ENCODE peak calls at places on chromosomes 4 and X, in six cellular contexts. F is PC-9, P is psoas muscle, U is cardiac muscle cell, I is H9, V is heart left ventricle. E is an unnamed sample. For H3K4me1, the result is how much of the 10 kb centered on the place peaks cover.

GRCh38 chr4:76781698-76782595 is 116.0 kb downstream of the SOWAHB start:
- DNase-seq in F (no peak), P (no peak), U (no peak), I (peak), V (no peak), E (peak)

GRCh38 chr4:95044204-95044848 is 286.6 kb downstream of the BMPR1B start:
- DNase-seq in F (no peak), P (no peak), U (no peak), I (no peak), V (no peak), E (no peak)

GRCh38 chrX:103155201-103155600 is 59.7 kb upstream of the BEX4 start:
- DNase-seq in F (no peak), P (no peak), U (no peak), I (no peak), V (no peak), E (no peak)

GRCh38 chr4:118224239-118224829 is 128.5 kb downstream of the PRSS12 start:
- DNase-seq in F (no peak), P (no peak), U (peak), I (no peak), V (no peak), E (peak)

GRCh38 chr4:122612540-122612939 is 8.3 kb downstream of the IL21 start:
- DNase-seq in F (peak), P (no peak), U (no peak), I (no peak), V (no peak), E (peak)

GRCh38 chr4:90187148-90187884 is 60.1 kb downstream of the CCSER1 start:
- DNase-seq in F (no peak), P (no peak), U (no peak), I (no peak), V (no peak), E (no peak)

GRCh38 chrX:16559206-16559619 is 90.7 kb upstream of the S100G start:
- DNase-seq in F (no peak), P (no peak), U (no peak), I (no peak), V (no peak), E (no peak)

GRCh38 chrX:16474511-16474910 is 175.4 kb upstream of the S100G start:
- DNase-seq in F (no peak), P (no peak), U (no peak), I (no peak), V (no peak), E (no peak)

GRCh38 chr4:15652191-15652590 is 3.0 kb downstream of the FBXL5 start:
- DNase-seq in F (no peak), P (no peak), U (no peak), I (no peak), V (no peak), E (no peak)

GRCh38 chr4:65670331-65671031 is at the start of gene EPHA5:
- DNase-seq in F (no peak), P (peak), U (peak), I (peak), V (peak), E (peak)

GRCh38 chrX:133389975-133390374 is 25.3 kb downstream of the GPC4 start:
- DNase-seq in F (no peak), P (no peak), U (no peak), I (no peak), V (no peak), E (no peak)

GRCh38 chr4:79723507-79723906 is 315.5 kb upstream of the GK2 start:
- DNase-seq in F (no peak), P (peak), U (no peak), I (peak), V (no peak), E (no peak)

GRCh38 chrX:109382332-109382731 is 99.6 kb downstream of the GUCY2F start:
- DNase-seq in F (no peak), P (no peak), U (no peak), I (no peak), V (no peak), E (no peak)

GRCh38 chr4:23035521-23036056 is 342.9 kb downstream of the GBA3 start:
- DNase-seq in F (no peak), P (no peak), U (no peak), I (no peak), V (no peak), E (no peak)

GRCh38 chr4:151226004-151226932 is 50.7 kb upstream of the PRSS48 start:
- DNase-seq in F (no peak), P (no peak), U (no peak), I (no peak), V (no peak), E (peak)

GRCh38 chrX:79288723-79289122 is 78.4 kb downstream of the ITM2A start:
- DNase-seq in F (no peak), P (no peak), U (no peak), I (no peak), V (no peak), E (no peak)

GRCh38 chrX:44400588-44400987 is 57.1 kb upstream of the EFHC2 start:
- DNase-seq in F (peak), P (no peak), U (no peak), I (no peak), V (no peak), E (peak)

GRCh38 chr4:7928711-7929505 is 10.8 kb downstream of the AFAP1 start:
- DNase-seq in F (no peak), P (no peak), U (no peak), I (no peak), V (no peak), E (no peak)

GRCh38 chrX:124555036-124555595 is 208.8 kb downstream of the SH2D1A start:
- DNase-seq in F (peak), P (no peak), U (no peak), I (no peak), V (no peak), E (peak)

GRCh38 chrX:15334561-15334960 is 762 bp downstream of the PIGA start:
- DNase-seq in F (peak), P (no peak), U (no peak), I (no peak), V (no peak), E (peak)

GRCh38 chr4:72701987-72702819 is 133.2 kb upstream of the ADAMTS3 start:
- DNase-seq in F (no peak), P (no peak), U (peak), I (no peak), V (no peak), E (peak)

GRCh38 chr4:182847543-182847942 is 69.6 kb downstream of the DCTD start:
- DNase-seq in F (no peak), P (no peak), U (peak), I (no peak), V (no peak), E (peak)

GRCh38 chr4:38782452-38783108 is at the start of gene TLR10:
- DNase-seq in F (no peak), P (no peak), U (peak), I (peak), V (no peak), E (no peak)

GRCh38 chrX:18422886-18423285 is 2.5 kb upstream of the CDKL5 start:
- DNase-seq in F (no peak), P (no peak), U (no peak), I (no peak), V (no peak), E (no peak)

GRCh38 chr4:163492951-163493504 is 1.5 kb upstream of the TMA16 start:
- DNase-seq in F (no peak), P (no peak), U (no peak), I (no peak), V (no peak), E (no peak)

GRCh38 chr4:26081795-26082498 is 167.9 kb downstream of the SMIM20 start:
- DNase-seq in F (no peak), P (no peak), U (peak), I (no peak), V (no peak), E (peak)

GRCh38 chr4:55407119-55407518 is 11.4 kb downstream of the TMEM165 start:
- DNase-seq in F (no peak), P (no peak), U (no peak), I (no peak), V (no peak), E (no peak)

GRCh38 chrX:103927030-103927429 is 35.4 kb upstream of the TMSB15B start:
- DNase-seq in F (no peak), P (no peak), U (no peak), I (no peak), V (no peak), E (no peak)

GRCh38 chr4:38625508-38625907 is 38.5 kb upstream of the KLF3 start:
- DNase-seq in F (no peak), P (no peak), U (no peak), I (no peak), V (no peak), E (no peak)

GRCh38 chr4:111228874-111229273 is 606.0 kb upstream of the PITX2 start:
- DNase-seq in F (no peak), P (no peak), U (no peak), I (no peak), V (no peak), E (peak)

GRCh38 chr4:19883841-19884240 is 367.9 kb upstream of the SLIT2 start:
- DNase-seq in F (no peak), P (no peak), U (no peak), I (no peak), V (no peak), E (peak)

GRCh38 chr4:140726776-140727500 is 29.2 kb downstream of the TBC1D9 start:
- DNase-seq in F (peak), P (no peak), U (no peak), I (no peak), V (no peak), E (no peak)

GRCh38 chr4:30757357-30757756 is 37.2 kb downstream of the PCDH7 start:
- DNase-seq in F (peak), P (no peak), U (no peak), I (no peak), V (no peak), E (peak)

GRCh38 chrX:12210196-12210815 is 72.0 kb downstream of the FRMPD4 start:
- DNase-seq in F (no peak), P (peak), U (no peak), I (no peak), V (peak), E (peak)

GRCh38 chrX:118455013-118455412 is 40.6 kb upstream of the DOCK11 start:
- DNase-seq in F (no peak), P (no peak), U (no peak), I (no peak), V (no peak), E (no peak)

GRCh38 chrX:101136235-101136634 is 38.2 kb downstream of the CENPI start:
- DNase-seq in F (no peak), P (no peak), U (no peak), I (no peak), V (no peak), E (peak)

GRCh38 chr4:175509320-175509719 is 302.7 kb downstream of the GPM6A start:
- DNase-seq in F (no peak), P (no peak), U (peak), I (peak), V (no peak), E (no peak)
- TF ChIP-seq CTCF in F (no peak), P (no peak), U (no peak), I (peak), V (no peak), E (no peak)

GRCh38 chr4:2395038-2395437 is 23.4 kb downstream of the ZFYVE28 start:
- DNase-seq in F (no peak), P (no peak), U (no peak), I (no peak), V (no peak), E (no peak)
- H3K4me1 ChIP-seq in F (under half), P (under half), U (under half), I (under half), V (under half), E (under half)

DNA sequence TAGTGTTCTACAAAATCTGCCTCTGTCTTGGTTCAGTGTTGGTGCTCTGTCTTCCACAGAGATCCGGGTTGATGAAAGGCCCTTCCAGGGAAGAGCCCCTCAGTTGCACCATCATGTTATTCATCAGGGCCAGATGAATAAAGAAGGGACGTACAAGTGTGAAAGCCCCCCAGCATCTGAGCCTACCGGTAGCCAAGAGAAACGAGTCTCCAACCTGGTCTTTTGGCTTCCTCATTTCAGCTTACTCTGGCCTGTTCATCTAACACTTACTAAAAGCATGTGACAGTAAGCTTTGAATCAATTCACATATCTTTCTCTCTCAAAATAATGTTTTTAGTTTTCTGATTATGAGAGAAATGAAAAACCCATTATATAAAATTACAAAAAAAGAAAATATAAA is 19.2 kb downstream of the MEPE start:
- DNase-seq in F (no peak), P (no peak), U (no peak), I (no peak), V (no peak), E (no peak)
- H3K27ac ChIP-seq in F (no peak), P (no peak), U (no peak), I (no peak), V (no peak), E (no peak)

GRCh38 chrX:65750674-65751469 is 83.4 kb downstream of the MSN start:
- DNase-seq in F (no peak), P (no peak), U (no peak), I (no peak), V (no peak), E (no peak)

GRCh38 chrX:65745427-65745826 is 78.0 kb downstream of the MSN start:
- DNase-seq in F (no peak), P (no peak), U (no peak), I (no peak), V (no peak), E (no peak)

GRCh38 chrX:65744965-65745364 is 77.5 kb downstream of the MSN start:
- DNase-seq in F (no peak), P (no peak), U (no peak), I (no peak), V (no peak), E (peak)

GRCh38 chrX:65741823-65742222 is 74.4 kb downstream of the MSN start:
- DNase-seq in F (no peak), P (no peak), U (no peak), I (no peak), V (no peak), E (no peak)

GRCh38 chrX:65745992-65746391 is 78.5 kb downstream of the MSN start:
- DNase-seq in F (no peak), P (no peak), U (no peak), I (no peak), V (no peak), E (no peak)
- TF ChIP-seq CTCF in F (peak), P (no peak), U (peak), I (peak), V (no peak), E (peak)

GRCh38 chrX:66014560-66014959 is 25.3 kb downstream of the VSIG4 start:
- DNase-seq in F (no peak), P (no peak), U (no peak), I (no peak), V (no peak), E (no peak)
- H3K4me1 ChIP-seq in F (under half), P (under half), U (under half), I (under half), V (under half), E (under half)

DNA sequence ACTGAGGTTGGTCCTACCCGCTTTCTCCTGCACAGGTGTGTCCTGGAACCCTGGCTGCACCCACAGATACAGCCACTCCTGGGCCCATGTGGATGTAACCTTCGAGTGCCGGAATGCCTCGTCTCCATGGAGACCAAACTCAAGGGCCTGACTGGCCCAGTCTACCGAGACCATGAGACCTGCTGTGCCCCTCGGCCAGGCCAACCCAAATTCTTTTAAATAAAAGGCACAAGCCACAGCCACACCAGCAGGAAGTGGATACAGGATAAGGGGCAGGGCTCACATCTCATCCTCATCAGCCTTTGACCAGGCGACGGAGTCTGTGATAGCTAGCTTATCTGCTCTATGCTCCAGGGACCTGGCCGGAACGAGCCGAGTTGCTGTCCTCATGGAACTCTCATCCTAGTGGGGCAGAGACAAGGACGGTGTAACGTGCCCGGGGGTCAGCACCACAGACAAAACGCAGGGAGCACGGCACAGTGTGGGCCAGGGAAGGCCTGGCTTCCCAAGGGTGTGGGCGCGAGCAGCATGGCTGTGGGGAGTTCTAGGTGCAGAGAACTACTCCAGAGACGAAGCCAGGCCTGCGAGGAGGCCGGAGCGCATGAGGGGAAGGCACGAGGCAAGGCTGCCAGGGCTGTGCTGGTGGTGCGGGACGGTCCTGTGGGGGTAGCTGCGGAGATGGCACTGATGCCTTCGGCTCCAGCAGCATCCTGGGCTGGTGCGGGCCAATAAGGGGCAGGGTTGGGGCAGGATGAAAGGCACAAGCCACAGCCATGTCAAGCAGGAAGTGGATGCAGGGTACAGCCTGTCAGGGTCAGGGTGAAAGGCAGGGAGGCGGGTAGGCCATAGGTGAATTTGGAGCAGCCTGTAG is 22.7 kb downstream of the NOP14 start:
- DNase-seq in F (no peak), P (peak), U (no peak), I (no peak), V (no peak), E (no peak)
- H3K27ac ChIP-seq in F (no peak), P (no peak), U (no peak), I (no peak), V (no peak), E (no peak)

DNA sequence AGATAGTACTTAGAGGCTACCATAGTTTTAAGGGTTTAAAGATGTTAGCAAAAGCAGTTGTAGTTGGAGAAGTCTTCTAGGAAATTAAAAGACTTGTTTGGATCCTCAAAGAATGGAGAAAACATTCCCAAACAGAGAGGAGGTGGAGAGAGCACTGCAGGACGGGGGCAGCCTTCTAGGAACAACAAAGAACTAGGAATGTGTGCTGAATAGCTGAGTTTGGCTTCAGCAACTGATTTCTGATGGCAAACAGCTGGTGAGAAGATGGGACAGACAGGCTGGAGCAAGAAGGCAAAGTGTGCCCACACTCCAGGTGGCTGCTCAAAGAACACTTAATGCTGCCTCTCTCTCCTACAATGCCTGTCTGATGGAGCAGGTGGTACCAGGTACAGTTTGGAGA is 1331.1 kb downstream of the ADGRL3 start:
- DNase-seq in F (no peak), P (no peak), U (no peak), I (peak), V (no peak), E (no peak)
- TF ChIP-seq CTCF in F (no peak), P (no peak), U (no peak), I (no peak), V (no peak), E (no peak)